ENCODE peak calls at places on chromosomes 3 and 15, in four cellular contexts. W is iris pigment epithelial cell; V is mucosa of descending colon; J is stimulated activated CD4-positive, alpha-beta T cell treated with anti-CD3 and anti-CD28 coated beads, Interleukin-12 subunit alpha, Interleukin-12 subunit beta, amount 100 ng/mL, for 4 hours. G is an unnamed sample.

GRCh38 chr3:173632945-173633344 is 235.4 kb downstream of the NLGN1 start:
- DNase-seq in V (no peak), W (no peak), J (no peak), G (no peak)

GRCh38 chr15:86877171-86877631 is 797.5 kb downstream of the AGBL1 start:
- DNase-seq in J (no peak), W (no peak), V (no peak), G (no peak)

GRCh38 chr3:121637922-121638321 is 22.8 kb downstream of the HCLS1 start:
- DNase-seq in V (no peak), W (no peak), J (no peak), G (no peak)

GRCh38 chr15:31453558-31454318 is 127.1 kb downstream of the KLF13 start:
- DNase-seq in V (no peak), J (no peak), W (no peak), G (no peak)

GRCh38 chr3:189748046-189748445 is 116.9 kb downstream of the TP63 start:
- DNase-seq in W (no peak), J (no peak), V (no peak), G (no peak)

GRCh38 chr3:43733459-43734384 is 43.0 kb downstream of the ABHD5 start:
- DNase-seq in J (no peak), V (no peak), W (peak), G (no peak)

GRCh38 chr15:49989498-49989897 is 129.5 kb downstream of the ATP8B4 start:
- DNase-seq in W (no peak), J (no peak), V (no peak), G (no peak)

GRCh38 chr3:45554001-45554691 is 40.4 kb upstream of the LIMD1 start:
- DNase-seq in V (no peak), J (no peak), W (peak), G (no peak)

GRCh38 chr3:74041068-74041675 is 416.4 kb upstream of the PDZRN3 start:
- DNase-seq in V (no peak), W (no peak), J (no peak), G (no peak)

GRCh38 chr3:194425399-194425798 is 26.3 kb upstream of the GP5 start:
- DNase-seq in J (no peak), W (no peak), V (no peak), G (no peak)

G was measured in NCI-H1930.